ENCODE peak calls at places on chromosomes 3 and 15, in four cellular contexts. One of them, this sample, is unnamed.

GRCh38 chr3:5787863-5788488 is 600.5 kb downstream of the EDEM1 start:
- DNase-seq in NCI-H1092: no peak
- DNase-seq in cardiac muscle cell: no peak
- DNase-seq in choroid plexus epithelial cell: no peak
- DNase-seq in this sample: peak; percentile 33

GRCh38 chr15:99906793-99907192 is 173.6 kb upstream of the LYSMD4 start:
- DNase-seq in NCI-H1092: no peak
- DNase-seq in cardiac muscle cell: no peak
- DNase-seq in choroid plexus epithelial cell: no peak
- DNase-seq in this sample: no peak

GRCh38 chr15:82575335-82575734 is 35.1 kb upstream of the RPS17 start:
- DNase-seq in NCI-H1092: no peak
- DNase-seq in cardiac muscle cell: no peak
- DNase-seq in choroid plexus epithelial cell: no peak
- DNase-seq in this sample: no peak

GRCh38 chr3:6549296-6549695 is 311.6 kb upstream of the GRM7 start:
- DNase-seq in NCI-H1092: no peak
- DNase-seq in cardiac muscle cell: no peak
- DNase-seq in choroid plexus epithelial cell: no peak
- DNase-seq in this sample: no peak

GRCh38 chr3:23567917-23568316 is 237.8 kb upstream of the UBE2E1 start:
- DNase-seq in NCI-H1092: no peak
- DNase-seq in cardiac muscle cell: peak; percentile 89
- DNase-seq in choroid plexus epithelial cell: peak; percentile 96
- DNase-seq in this sample: peak; percentile 9

GRCh38 chr3:16118396-16118795 is 56.1 kb upstream of the GALNT15 start:
- DNase-seq in NCI-H1092: no peak
- DNase-seq in cardiac muscle cell: no peak
- DNase-seq in choroid plexus epithelial cell: no peak
- DNase-seq in this sample: no peak

GRCh38 chr15:69590201-69590600 is 137.6 kb downstream of the RPLP1 start:
- DNase-seq in NCI-H1092: no peak
- DNase-seq in cardiac muscle cell: no peak
- DNase-seq in choroid plexus epithelial cell: no peak
- DNase-seq in this sample: no peak

GRCh38 chr3:17412950-17413530 is 329.4 kb downstream of the TBC1D5 start:
- DNase-seq in NCI-H1092: peak; percentile 3
- DNase-seq in cardiac muscle cell: peak; percentile 71
- DNase-seq in choroid plexus epithelial cell: peak; percentile 84
- DNase-seq in this sample: peak; percentile 51

GRCh38 chr15:62824111-62824737 is 218.3 kb upstream of the TPM1 start:
- DNase-seq in NCI-H1092: no peak
- DNase-seq in cardiac muscle cell: peak; percentile 60
- DNase-seq in choroid plexus epithelial cell: peak; percentile 80
- DNase-seq in this sample: no peak

GRCh38 chr3:49611291-49611690 is 57.0 kb downstream of the BSN start:
- DNase-seq in NCI-H1092: no peak
- DNase-seq in cardiac muscle cell: no peak
- DNase-seq in choroid plexus epithelial cell: no peak
- DNase-seq in this sample: no peak

GRCh38 chr3:142794510-142794909 is 70.7 kb downstream of the TRPC1 start:
- DNase-seq in NCI-H1092: no peak
- DNase-seq in cardiac muscle cell: no peak
- DNase-seq in choroid plexus epithelial cell: no peak
- DNase-seq in this sample: no peak

GRCh38 chr3:160196511-160197104 is 28.6 kb upstream of the C3orf80 start:
- DNase-seq in NCI-H1092: no peak
- DNase-seq in cardiac muscle cell: peak; percentile 85
- DNase-seq in choroid plexus epithelial cell: no peak
- DNase-seq in this sample: no peak

GRCh38 chr15:43958894-43959330 is 132.1 kb downstream of the WDR76 start:
- DNase-seq in NCI-H1092: no peak
- DNase-seq in cardiac muscle cell: peak; percentile 42
- DNase-seq in choroid plexus epithelial cell: peak; percentile 44
- DNase-seq in this sample: no peak